ENCODE peak calls at places on chromosome 12, in ten cellular contexts. L is EL; H is left cardiac atrium; R is bronchial epithelial cell; O is stimulated activated CD4-positive, alpha-beta T cell treated with anti-CD3 and anti-CD28 coated beads, Interleukin-1b, Interleukin-23, amount 100 ng/mL, for 24 hours; C is A549; D is kidney glomerular epithelial cell; T is NCI-H2171 treated with DMSO at 0.1 percent for 48 hours; Z is IMR-90; P is AG20443. Y is an unnamed sample.
A peak's percentile ranks its signal among the peaks of the same experiment; 100 is the strongest.

GRCh38 chr12:45729233-45730115 is at the start of gene ARID2:
- DNase-seq in H (peak; percentile 70), Z (peak; percentile 67), T (peak; percentile 60), R (peak; percentile 28), D (peak; percentile 61), P (peak; percentile 65), O (no peak), L (peak; percentile 76), C (no peak), Y (peak; percentile 78)

GRCh38 chr12:103857164-103857563 is 16.1 kb upstream of the NT5DC3 start:
- DNase-seq in L (no peak), T (no peak), R (no peak), P (no peak), C (no peak), H (no peak), D (no peak), O (no peak), Z (no peak), Y (no peak)

GRCh38 chr12:57216931-57217871 is 607 bp downstream of the NXPH4 start:
- DNase-seq in O (no peak), P (no peak), Z (no peak), T (peak; percentile 45), R (no peak), H (no peak), C (peak; percentile 32), L (peak; percentile 47), D (no peak), Y (peak; percentile 63)

GRCh38 chr12:115323223-115323905 is 639.4 kb upstream of the TBX3 start:
- DNase-seq in L (peak; percentile 82), P (peak; percentile 59), H (no peak), C (no peak), R (peak; percentile 91), O (no peak), D (no peak), Z (peak; percentile 86), T (no peak), Y (peak; percentile 77)

GRCh38 chr12:109766251-109766778 is 52.7 kb downstream of the FAM222A start:
- DNase-seq in R (no peak), O (no peak), H (no peak), T (peak; percentile 38), P (no peak), C (no peak), L (no peak), Z (no peak), D (no peak), Y (no peak)

GRCh38 chr12:6839482-6840201 is 1.1 kb upstream of the GNB3 start:
- DNase-seq in D (no peak), R (no peak), Z (no peak), C (no peak), O (no peak), L (no peak), H (no peak), T (peak; percentile 100), P (no peak), Y (no peak)

GRCh38 chr12:95838125-95838524 is 20.6 kb upstream of the SNRPF start:
- DNase-seq in P (peak; percentile 42), T (peak; percentile 71), C (no peak), Z (peak; percentile 72), L (peak; percentile 83), D (no peak), R (peak; percentile 21), H (no peak), O (no peak), Y (peak; percentile 61)

GRCh38 chr12:8780389-8780788 is 42.0 kb upstream of the A2ML1 start:
- DNase-seq in H (no peak), L (peak; percentile 10), R (peak; percentile 47), D (peak; percentile 5), O (no peak), P (peak; percentile 34), C (peak; percentile 21), Z (peak; percentile 44), T (no peak), Y (peak; percentile 49)

GRCh38 chr12:115455268-115455681 is 771.3 kb upstream of the TBX3 start:
- DNase-seq in C (no peak), Z (no peak), L (no peak), R (no peak), T (no peak), H (no peak), D (no peak), O (no peak), P (no peak), Y (no peak)

GRCh38 chr12:132506730-132507538 is 17.0 kb downstream of the FBRSL1 start:
- DNase-seq in T (peak; percentile 96), L (peak; percentile 61), P (peak; percentile 90), R (peak; percentile 25), H (peak; percentile 92), O (no peak), Z (peak; percentile 77), C (no peak), D (peak; percentile 23), Y (peak; percentile 79)

GRCh38 chr12:124302807-124303578 is 8.1 kb downstream of the RFLNA start:
- DNase-seq in P (no peak), O (no peak), D (no peak), T (no peak), Z (no peak), L (no peak), R (no peak), C (no peak), H (peak; percentile 18), Y (no peak)

GRCh38 chr12:51973560-51973959 is 22.1 kb downstream of the ACVR1B start:
- DNase-seq in O (no peak), T (no peak), P (peak; percentile 48), Z (peak; percentile 50), D (no peak), L (no peak), H (no peak), C (no peak), R (no peak), Y (peak; percentile 70)

GRCh38 chr12:47941475-47942326 is 21.7 kb upstream of the TMEM106C start:
- DNase-seq in P (no peak), L (no peak), Z (no peak), H (no peak), T (no peak), D (no peak), R (no peak), O (no peak), C (no peak), Y (no peak)

GRCh38 chr12:11675952-11676505 is 26.6 kb downstream of the ETV6 start:
- DNase-seq in T (no peak), L (no peak), P (no peak), D (peak; percentile 64), R (no peak), O (no peak), H (no peak), C (no peak), Z (no peak), Y (peak; percentile 18)

GRCh38 chr12:107929436-107929835 is 154.9 kb downstream of the ASCL4 start:
- DNase-seq in L (peak; percentile 21), D (no peak), T (no peak), C (peak; percentile 35), H (no peak), Z (peak; percentile 10), P (peak; percentile 35), R (peak; percentile 28), O (no peak), Y (peak; percentile 61)

GRCh38 chr12:115135800-115136211 is 451.8 kb upstream of the TBX3 start:
- DNase-seq in D (no peak), Z (peak; percentile 49), H (peak; percentile 55), R (no peak), L (peak; percentile 72), O (no peak), P (peak; percentile 67), C (no peak), T (no peak), Y (peak; percentile 30)

GRCh38 chr12:120369476-120370342 is 745 bp upstream of the MSI1 start:
- DNase-seq in R (no peak), T (no peak), L (no peak), O (no peak), H (no peak), D (no peak), Z (no peak), C (no peak), P (no peak), Y (no peak)

Y was measured in GM23248.